ENCODE peak calls at places on chromosomes 7 and 10, in six cellular contexts. One of them, this sample, is unnamed.

GRCh38 chr7:120973849-120974248 is 14.7 kb upstream of the CPED1 start:
- DNase-seq in K562: no peak
- DNase-seq in HepG2: no peak
- DNase-seq in HCT116: no peak
- DNase-seq in H1: no peak
- DNase-seq in GM12878: no peak
- DNase-seq in this sample: no peak

GRCh38 chr7:11587814-11588213 is 244.2 kb downstream of the THSD7A start:
- DNase-seq in HCT116: no peak
- DNase-seq in HepG2: no peak
- DNase-seq in GM12878: no peak
- DNase-seq in H1: no peak
- DNase-seq in K562: no peak
- DNase-seq in this sample: no peak

GRCh38 chr7:145692237-145692950 is 424.2 kb upstream of the CNTNAP2 start:
- DNase-seq in H1: no peak
- DNase-seq in HepG2: no peak
- DNase-seq in HCT116: no peak
- DNase-seq in GM12878: no peak
- DNase-seq in K562: no peak
- DNase-seq in this sample: no peak

GRCh38 chr10:131980757-131981428 is 830 bp downstream of the BNIP3 start:
- DNase-seq in H1: no peak
- DNase-seq in HCT116: no peak
- DNase-seq in GM12878: no peak
- DNase-seq in HepG2: peak
- DNase-seq in K562: no peak
- DNase-seq in this sample: peak

GRCh38 chr10:124250506-124250905 is 157.1 kb upstream of the CHST15 start:
- DNase-seq in HCT116: no peak
- DNase-seq in GM12878: no peak
- DNase-seq in HepG2: no peak
- DNase-seq in H1: no peak
- DNase-seq in K562: no peak
- DNase-seq in this sample: no peak

GRCh38 chr10:72885953-72886352 is 7.6 kb upstream of the OIT3 start:
- DNase-seq in HCT116: no peak
- DNase-seq in H1: no peak
- DNase-seq in K562: no peak
- DNase-seq in HepG2: no peak
- DNase-seq in GM12878: no peak
- DNase-seq in this sample: no peak

GRCh38 chr7:123865517-123866117 is 20.6 kb downstream of the HYAL4 start:
- DNase-seq in HepG2: peak
- DNase-seq in HCT116: peak
- DNase-seq in GM12878: peak
- DNase-seq in K562: peak
- DNase-seq in H1: no peak
- DNase-seq in this sample: peak

GRCh38 chr7:3138992-3139391 is 95.3 kb upstream of the CARD11 start:
- DNase-seq in GM12878: no peak
- DNase-seq in HepG2: no peak
- DNase-seq in HCT116: no peak
- DNase-seq in H1: no peak
- DNase-seq in K562: no peak
- DNase-seq in this sample: no peak

GRCh38 chr7:84237533-84238173 is 43.1 kb upstream of the SEMA3A start:
- DNase-seq in GM12878: no peak
- DNase-seq in HepG2: no peak
- DNase-seq in HCT116: peak
- DNase-seq in H1: no peak
- DNase-seq in K562: no peak
- DNase-seq in this sample: no peak

GRCh38 chr10:87850742-87851205 is 12.6 kb downstream of the KLLN start:
- DNase-seq in K562: peak
- DNase-seq in H1: no peak
- DNase-seq in HepG2: peak
- DNase-seq in HCT116: no peak
- DNase-seq in GM12878: no peak
- DNase-seq in this sample: peak

GRCh38 chr10:30752481-30752881 is 122.9 kb upstream of the LYZL2 start:
- DNase-seq in GM12878: no peak
- DNase-seq in K562: peak
- DNase-seq in HCT116: no peak
- DNase-seq in HepG2: no peak
- DNase-seq in H1: no peak
- DNase-seq in this sample: no peak

GRCh38 chr7:46478046-46478445 is 557.0 kb upstream of the IGFBP3 start:
- DNase-seq in HepG2: no peak
- DNase-seq in K562: no peak
- DNase-seq in H1: no peak
- DNase-seq in HCT116: no peak
- DNase-seq in GM12878: no peak
- DNase-seq in this sample: no peak

GRCh38 chr10:20313665-20314064 is 497.4 kb downstream of the PLXDC2 start:
- DNase-seq in GM12878: no peak
- DNase-seq in K562: no peak
- DNase-seq in HepG2: no peak
- DNase-seq in H1: no peak
- DNase-seq in HCT116: no peak
- DNase-seq in this sample: no peak

GRCh38 chr10:22615819-22616499 is 98.4 kb downstream of the PIP4K2A start:
- DNase-seq in GM12878: peak
- DNase-seq in H1: no peak
- DNase-seq in K562: peak
- DNase-seq in HepG2: peak
- DNase-seq in HCT116: no peak
- DNase-seq in this sample: no peak

GRCh38 chr7:157977717-157978470 is 609.7 kb downstream of the PTPRN2 start:
- DNase-seq in HCT116: no peak
- DNase-seq in GM12878: no peak
- DNase-seq in HepG2: no peak
- DNase-seq in H1: no peak
- DNase-seq in K562: no peak
- DNase-seq in this sample: no peak

GRCh38 chr7:157978766-157979165 is 608.9 kb downstream of the PTPRN2 start:
- DNase-seq in HepG2: no peak
- DNase-seq in HCT116: no peak
- DNase-seq in GM12878: no peak
- DNase-seq in K562: no peak
- DNase-seq in H1: no peak
- DNase-seq in this sample: no peak

GRCh38 chr7:157976406-157976805 is 611.2 kb downstream of the PTPRN2 start:
- DNase-seq in GM12878: no peak
- DNase-seq in K562: no peak
- DNase-seq in H1: no peak
- DNase-seq in HCT116: no peak
- DNase-seq in HepG2: no peak
- DNase-seq in this sample: no peak

GRCh38 chr7:157975401-157976372 is 611.9 kb downstream of the PTPRN2 start:
- DNase-seq in H1: no peak
- DNase-seq in HepG2: no peak
- DNase-seq in HCT116: no peak
- DNase-seq in GM12878: no peak
- DNase-seq in K562: no peak
- DNase-seq in this sample: no peak

DNA sequence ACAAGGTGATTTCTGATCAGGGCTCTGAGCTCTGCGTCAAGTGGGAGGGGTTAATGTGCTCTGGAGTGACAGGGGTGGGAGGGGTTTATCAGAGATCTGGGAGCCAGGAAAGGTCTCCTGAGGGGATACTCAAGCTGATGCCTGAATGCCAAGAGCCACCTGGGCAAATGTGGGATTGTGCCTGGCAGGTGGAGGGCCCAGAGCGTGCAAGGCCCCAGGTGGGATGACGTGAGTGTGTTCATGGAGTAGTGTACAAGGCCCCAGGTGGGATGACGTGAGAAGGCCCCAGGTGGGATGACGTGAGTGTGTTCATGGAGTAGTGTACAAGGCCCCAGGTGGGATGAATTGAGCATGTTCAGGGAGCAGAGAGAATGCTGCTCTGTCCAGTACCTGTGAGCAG is 610.3 kb downstream of the PTPRN2 start:
- DNase-seq in HCT116: no peak
- DNase-seq in GM12878: no peak
- DNase-seq in H1: no peak
- DNase-seq in HepG2: no peak
- DNase-seq in K562: no peak
- DNase-seq in this sample: no peak
- TF ChIP-seq ATF3 in HCT116: no peak
- TF ChIP-seq ATF3 in GM12878: no peak
- TF ChIP-seq ATF3 in H1: no peak
- TF ChIP-seq ATF3 in HepG2: no peak
- TF ChIP-seq ATF3 in K562: no peak
- TF ChIP-seq ATF3 in this sample: no peak

GRCh38 chr10:79300711-79301110 is 46.6 kb upstream of the PPIF start:
- DNase-seq in GM12878: no peak
- DNase-seq in HepG2: no peak
- DNase-seq in HCT116: no peak
- DNase-seq in K562: no peak
- DNase-seq in H1: no peak
- DNase-seq in this sample: no peak
- TF ChIP-seq ATF3 in GM12878: no peak
- TF ChIP-seq ATF3 in HepG2: no peak
- TF ChIP-seq ATF3 in HCT116: no peak
- TF ChIP-seq ATF3 in K562: no peak
- TF ChIP-seq ATF3 in H1: no peak
- TF ChIP-seq ATF3 in this sample: no peak

DNA sequence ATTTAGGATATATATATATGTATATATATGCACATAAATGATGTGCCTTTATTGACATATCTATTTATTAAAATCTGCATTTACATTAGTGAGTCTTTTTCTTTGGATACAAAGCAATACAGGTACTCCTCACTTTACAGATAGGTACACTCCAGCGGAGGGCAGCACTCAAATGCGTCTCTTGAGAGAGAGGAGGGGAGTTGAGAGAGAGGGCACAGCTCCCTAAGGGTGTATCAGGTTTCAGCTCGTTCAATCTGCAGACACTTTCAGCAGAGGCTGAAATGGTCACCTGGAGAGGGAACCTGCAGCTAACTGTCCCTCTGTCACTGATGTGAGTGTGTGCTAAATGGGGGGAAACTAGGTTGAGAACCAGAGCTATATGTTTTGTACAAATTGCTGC is 21.5 kb downstream of the C10orf53 start:
- DNase-seq in K562: no peak
- DNase-seq in H1: no peak
- DNase-seq in HepG2: no peak
- DNase-seq in HCT116: peak
- DNase-seq in GM12878: no peak
- DNase-seq in this sample: peak
- TF ChIP-seq ATF3 in K562: no peak
- TF ChIP-seq ATF3 in H1: no peak
- TF ChIP-seq ATF3 in HepG2: no peak
- TF ChIP-seq ATF3 in HCT116: no peak
- TF ChIP-seq ATF3 in GM12878: no peak
- TF ChIP-seq ATF3 in this sample: no peak

GRCh38 chr10:26779176-26779860 is 81.4 kb downstream of the ABI1 start:
- DNase-seq in K562: no peak
- DNase-seq in H1: no peak
- DNase-seq in HepG2: no peak
- DNase-seq in HCT116: no peak
- DNase-seq in GM12878: no peak
- DNase-seq in this sample: no peak
- TF ChIP-seq ATF3 in K562: no peak
- TF ChIP-seq ATF3 in H1: no peak
- TF ChIP-seq ATF3 in HepG2: no peak
- TF ChIP-seq ATF3 in HCT116: no peak
- TF ChIP-seq ATF3 in GM12878: no peak
- TF ChIP-seq ATF3 in this sample: no peak

GRCh38 chr10:104641150-104642000 is at the start of gene SORCS3:
- DNase-seq in HCT116: no peak
- DNase-seq in GM12878: no peak
- DNase-seq in HepG2: no peak
- DNase-seq in H1: no peak
- DNase-seq in K562: no peak
- DNase-seq in this sample: peak

GRCh38 chr10:104643023-104643663 is 2.1 kb downstream of the SORCS3 start:
- DNase-seq in HepG2: no peak
- DNase-seq in K562: no peak
- DNase-seq in GM12878: no peak
- DNase-seq in H1: no peak
- DNase-seq in HCT116: no peak
- DNase-seq in this sample: no peak

GRCh38 chr10:104642001-104642270 is 846 bp downstream of the SORCS3 start:
- DNase-seq in GM12878: no peak
- DNase-seq in HepG2: no peak
- DNase-seq in H1: no peak
- DNase-seq in K562: no peak
- DNase-seq in HCT116: no peak
- DNase-seq in this sample: peak

GRCh38 chr10:104640339-104641149 is 546 bp upstream of the SORCS3 start:
- DNase-seq in H1: no peak
- DNase-seq in GM12878: no peak
- DNase-seq in K562: no peak
- DNase-seq in HCT116: no peak
- DNase-seq in HepG2: no peak
- DNase-seq in this sample: peak

GRCh38 chr10:104642311-104643022 is 1.4 kb downstream of the SORCS3 start:
- DNase-seq in HCT116: no peak
- DNase-seq in HepG2: peak
- DNase-seq in GM12878: no peak
- DNase-seq in H1: peak
- DNase-seq in K562: peak
- DNase-seq in this sample: peak
- TF ChIP-seq ATF3 in HCT116: no peak
- TF ChIP-seq ATF3 in HepG2: no peak
- TF ChIP-seq ATF3 in GM12878: no peak
- TF ChIP-seq ATF3 in H1: no peak
- TF ChIP-seq ATF3 in K562: no peak
- TF ChIP-seq ATF3 in this sample: no peak

DNA sequence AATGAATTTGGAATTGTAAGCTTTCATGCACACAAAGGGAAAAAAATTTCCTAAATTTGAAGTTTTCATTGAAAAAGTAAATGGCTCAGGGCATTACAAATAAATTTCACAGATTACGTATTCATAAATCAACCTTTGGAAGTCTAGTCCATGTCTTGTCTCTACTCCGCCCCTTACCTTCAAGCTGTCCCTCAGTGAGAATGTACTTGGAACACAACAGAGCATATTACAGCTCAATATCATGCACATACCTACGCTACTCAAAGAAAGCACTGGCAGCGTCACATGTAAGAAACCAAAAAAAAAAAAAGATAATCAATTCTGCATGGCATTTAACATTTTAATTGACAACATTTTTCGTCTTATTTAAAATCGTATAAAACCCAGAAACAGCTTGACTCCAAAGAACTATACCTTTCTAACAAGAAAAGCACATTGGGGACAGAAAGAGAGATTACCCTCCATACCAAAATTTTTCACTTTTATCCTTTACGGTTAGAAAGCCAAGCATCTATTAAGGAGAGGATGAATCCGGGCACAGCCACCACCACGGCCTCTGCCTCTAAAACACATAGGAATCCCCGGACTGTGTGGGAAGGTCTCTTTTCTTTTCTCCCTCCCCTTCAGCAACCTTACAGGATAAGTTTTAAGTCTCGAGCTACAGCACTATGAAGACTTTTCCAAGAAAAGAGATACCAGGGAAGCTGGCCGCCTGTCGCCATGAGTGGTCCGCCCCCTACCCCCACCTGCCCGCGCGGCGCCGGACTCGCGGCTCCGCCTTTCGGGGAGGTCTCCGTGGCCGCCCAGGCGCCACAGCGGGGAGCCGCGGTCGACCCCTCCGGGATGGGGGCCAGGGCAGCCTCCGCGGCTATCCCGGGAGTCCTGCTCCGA is 1.1 kb downstream of the JMJD1C start:
- DNase-seq in HepG2: no peak
- DNase-seq in GM12878: no peak
- DNase-seq in HCT116: no peak
- DNase-seq in K562: peak
- DNase-seq in H1: no peak
- DNase-seq in this sample: no peak
- TF ChIP-seq ATF3 in HepG2: no peak
- TF ChIP-seq ATF3 in GM12878: no peak
- TF ChIP-seq ATF3 in HCT116: no peak
- TF ChIP-seq ATF3 in K562: no peak
- TF ChIP-seq ATF3 in H1: no peak
- TF ChIP-seq ATF3 in this sample: no peak